ENCODE peak calls at places on chromosomes 16 and 17, in six cellular contexts. U, C, F, T, N and A are unnamed samples.

GRCh38 chr16:90031931-90032663 is 12.8 kb upstream of the DBNDD1 start:
- DNase-seq in U (peak), C (peak), F (no peak), T (no peak), N (no peak), A (no peak)

GRCh38 chr16:17784073-17784472 is 313.3 kb upstream of the XYLT1 start:
- DNase-seq in U (no peak), C (peak), F (no peak), T (peak), N (no peak), A (peak)

GRCh38 chr17:40331743-40332641 is 23.0 kb downstream of the RARA start:
- DNase-seq in U (peak), C (no peak), F (no peak), T (no peak), N (no peak), A (no peak)

GRCh38 chr16:67959520-67959919 is 8.9 kb downstream of the SLC12A4 start:
- DNase-seq in U (no peak), C (peak), F (no peak), T (no peak), N (no peak), A (no peak)

GRCh38 chr17:68829211-68829610 is 126.0 kb downstream of the ABCA8 start:
- DNase-seq in U (no peak), C (no peak), F (no peak), T (no peak), N (no peak), A (no peak)

GRCh38 chr16:22684282-22685161 is 129.4 kb upstream of the HS3ST2 start:
- DNase-seq in U (no peak), C (no peak), F (no peak), T (no peak), N (no peak), A (no peak)

GRCh38 chr16:86200722-86201121 is 301.8 kb downstream of the IRF8 start:
- DNase-seq in U (no peak), C (no peak), F (no peak), T (no peak), N (no peak), A (no peak)

GRCh38 chr16:31498493-31498892 is 9.7 kb downstream of the RUSF1 start:
- DNase-seq in U (no peak), C (no peak), F (no peak), T (no peak), N (no peak), A (no peak)

GRCh38 chr17:58215685-58216084 is 3.4 kb downstream of the MKS1 start:
- DNase-seq in U (no peak), C (peak), F (no peak), T (no peak), N (no peak), A (no peak)

GRCh38 chr17:47615766-47616424 is 33.8 kb upstream of the KPNB1 start:
- DNase-seq in U (peak), C (peak), F (no peak), T (peak), N (peak), A (no peak)

GRCh38 chr17:1107083-1107776 is 72.6 kb downstream of the ABR start:
- DNase-seq in U (no peak), C (no peak), F (no peak), T (no peak), N (no peak), A (no peak)

GRCh38 chr17:82153295-82153691 is 55.3 kb upstream of the FASN start:
- DNase-seq in U (no peak), C (no peak), F (no peak), T (no peak), N (no peak), A (no peak)

GRCh38 chr17:74840989-74841666 is 18.6 kb downstream of the GRIN2C start:
- DNase-seq in U (no peak), C (peak), F (no peak), T (peak), N (no peak), A (no peak)

GRCh38 chr16:57574086-57574485 is 31.6 kb downstream of the ADGRG5 start:
- DNase-seq in U (no peak), C (no peak), F (no peak), T (no peak), N (no peak), A (no peak)

GRCh38 chr17:73430165-73430680 is 118.4 kb upstream of the CDC42EP4 start:
- DNase-seq in U (no peak), C (no peak), F (no peak), T (no peak), N (no peak), A (no peak)

GRCh38 chr17:64442550-64442971 is 6.4 kb upstream of the MILR1 start:
- DNase-seq in U (no peak), C (no peak), F (no peak), T (no peak), N (no peak), A (no peak)

GRCh38 chr17:72984145-72984924 is 108.2 kb downstream of the SLC39A11 start:
- DNase-seq in U (peak), C (no peak), F (no peak), T (no peak), N (no peak), A (no peak)

GRCh38 chr17:40568074-40568836 is 3.0 kb upstream of the CCR7 start:
- DNase-seq in U (no peak), C (peak), F (no peak), T (no peak), N (no peak), A (no peak)

GRCh38 chr17:57295526-57296023 is 39.3 kb downstream of the MSI2 start:
- DNase-seq in U (peak), C (no peak), F (no peak), T (no peak), N (no peak), A (no peak)

GRCh38 chr16:76910931-76911330 is 280.1 kb upstream of the MON1B start:
- DNase-seq in U (no peak), C (no peak), F (no peak), T (no peak), N (peak), A (no peak)

GRCh38 chr17:418421-418751 is 65.8 kb upstream of the RPH3AL start:
- DNase-seq in U (no peak), C (no peak), F (no peak), T (no peak), N (no peak), A (no peak)

GRCh38 chr16:87541004-87541881 is 48.4 kb upstream of the ZCCHC14 start:
- DNase-seq in U (no peak), C (no peak), F (no peak), T (no peak), N (no peak), A (no peak)

DNA sequence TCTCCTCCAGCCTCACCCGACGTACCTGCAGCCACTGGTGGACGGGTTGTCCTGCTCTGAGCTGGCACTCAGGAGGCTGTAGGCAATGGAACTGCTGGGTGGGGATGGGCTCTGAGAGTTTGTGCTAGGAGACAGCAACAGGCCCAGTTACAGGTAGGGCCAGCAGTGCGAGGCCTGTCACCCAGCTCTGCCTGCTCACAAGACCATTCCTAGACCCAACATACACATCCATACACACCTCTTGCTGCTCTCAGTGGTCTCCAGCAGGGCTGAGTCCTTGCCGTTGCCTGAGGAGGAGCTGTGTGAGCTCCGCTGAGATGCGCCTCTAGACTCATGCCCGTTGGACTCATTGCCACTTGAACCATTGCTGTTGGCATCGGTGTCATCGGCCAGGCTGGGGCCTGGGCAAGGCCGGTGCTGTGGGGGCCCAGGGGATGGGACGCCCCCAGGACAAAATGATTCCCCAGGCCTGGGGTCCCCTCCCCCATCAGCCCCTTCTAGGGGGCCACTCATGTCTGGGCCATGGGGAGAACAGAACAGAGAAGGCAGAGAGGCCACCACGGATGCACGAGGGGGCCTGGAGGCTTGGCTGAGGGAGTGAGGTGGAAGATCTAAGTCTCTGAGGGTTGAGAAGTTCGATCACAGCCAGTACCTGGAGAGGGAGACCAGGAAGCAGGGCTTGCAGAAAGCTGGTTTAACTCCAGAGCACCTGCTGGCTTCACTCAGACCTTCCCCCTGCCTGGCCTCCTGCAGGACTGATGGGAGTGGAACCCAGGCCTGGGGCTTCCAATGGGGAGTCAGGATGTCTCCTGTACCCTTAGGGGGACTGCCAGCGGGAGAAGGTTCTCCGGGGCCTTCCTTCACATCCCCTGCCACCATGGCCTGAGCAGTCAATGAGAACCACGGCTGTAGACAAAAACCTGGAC is 1.7 kb downstream of the PER1 start:
- DNase-seq in U (no peak), C (no peak), F (no peak), T (no peak), N (no peak), A (no peak)
- TF ChIP-seq JUN in U (no peak), C (no peak), F (no peak), T (no peak), N (no peak), A (no peak)

DNA sequence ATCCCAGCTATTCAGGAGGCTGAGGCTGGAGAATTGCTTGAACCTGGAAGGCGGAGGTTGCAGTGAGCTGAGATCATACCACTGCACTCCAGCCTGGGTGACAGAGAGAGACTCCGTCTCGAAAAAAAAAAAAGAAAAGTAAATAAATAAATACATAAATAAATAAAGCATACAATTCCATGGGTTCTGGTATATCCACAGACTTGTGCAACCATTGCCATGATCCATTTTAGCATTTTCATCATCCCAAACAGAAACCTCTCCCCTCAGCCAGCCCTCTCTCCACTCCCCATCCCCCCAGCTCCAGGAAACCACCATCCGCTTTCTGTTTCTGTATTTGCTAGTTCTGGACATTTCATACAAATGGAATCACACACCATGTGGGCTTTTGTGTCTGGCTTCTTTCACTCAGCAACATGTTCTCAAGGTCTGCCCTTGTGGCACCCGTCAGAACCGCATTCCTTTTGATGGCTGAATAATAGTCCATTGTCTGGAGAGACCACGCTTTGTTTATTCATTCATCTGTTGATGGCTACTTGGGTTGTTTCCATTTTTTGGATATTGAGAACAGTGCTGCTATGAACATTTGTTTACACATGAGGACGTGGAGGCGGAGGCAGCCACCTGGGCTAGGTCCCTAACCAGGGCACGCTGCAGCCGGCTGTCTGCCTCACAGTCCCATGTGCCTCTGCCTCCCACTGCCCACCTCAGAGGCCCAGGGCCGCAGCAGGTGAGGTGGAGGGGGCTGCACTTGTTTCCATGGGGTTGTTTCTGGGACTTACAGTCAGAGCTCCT is 76.2 kb downstream of the NT5M start:
- DNase-seq in U (no peak), C (no peak), F (no peak), T (peak), N (no peak), A (no peak)
- TF ChIP-seq JUN in U (no peak), C (no peak), F (no peak), T (no peak), N (no peak), A (no peak)

GRCh38 chr17:80442305-80442659 is 27.3 kb downstream of the ENDOV start:
- DNase-seq in U (no peak), C (no peak), F (no peak), T (no peak), N (no peak), A (no peak)

GRCh38 chr17:80441598-80442304 is 26.8 kb downstream of the ENDOV start:
- DNase-seq in U (no peak), C (no peak), F (no peak), T (no peak), N (no peak), A (no peak)

GRCh38 chr17:80443498-80443897 is 28.5 kb downstream of the ENDOV start:
- DNase-seq in U (no peak), C (no peak), F (no peak), T (no peak), N (no peak), A (no peak)

GRCh38 chr17:80442764-80443163 is 27.8 kb downstream of the ENDOV start:
- DNase-seq in U (no peak), C (no peak), F (no peak), T (no peak), N (no peak), A (no peak)

GRCh38 chr17:80441133-80441578 is 26.2 kb downstream of the ENDOV start:
- DNase-seq in U (peak), C (peak), F (no peak), T (peak), N (peak), A (peak)
- TF ChIP-seq JUN in U (no peak), C (no peak), F (no peak), T (no peak), N (no peak), A (peak)

GRCh38 chr17:79212150-79213087 is 137.8 kb downstream of the ENGASE start:
- DNase-seq in U (no peak), C (no peak), F (no peak), T (no peak), N (no peak), A (peak)
- TF ChIP-seq JUN in U (no peak), C (no peak), F (no peak), T (no peak), N (no peak), A (no peak)

DNA sequence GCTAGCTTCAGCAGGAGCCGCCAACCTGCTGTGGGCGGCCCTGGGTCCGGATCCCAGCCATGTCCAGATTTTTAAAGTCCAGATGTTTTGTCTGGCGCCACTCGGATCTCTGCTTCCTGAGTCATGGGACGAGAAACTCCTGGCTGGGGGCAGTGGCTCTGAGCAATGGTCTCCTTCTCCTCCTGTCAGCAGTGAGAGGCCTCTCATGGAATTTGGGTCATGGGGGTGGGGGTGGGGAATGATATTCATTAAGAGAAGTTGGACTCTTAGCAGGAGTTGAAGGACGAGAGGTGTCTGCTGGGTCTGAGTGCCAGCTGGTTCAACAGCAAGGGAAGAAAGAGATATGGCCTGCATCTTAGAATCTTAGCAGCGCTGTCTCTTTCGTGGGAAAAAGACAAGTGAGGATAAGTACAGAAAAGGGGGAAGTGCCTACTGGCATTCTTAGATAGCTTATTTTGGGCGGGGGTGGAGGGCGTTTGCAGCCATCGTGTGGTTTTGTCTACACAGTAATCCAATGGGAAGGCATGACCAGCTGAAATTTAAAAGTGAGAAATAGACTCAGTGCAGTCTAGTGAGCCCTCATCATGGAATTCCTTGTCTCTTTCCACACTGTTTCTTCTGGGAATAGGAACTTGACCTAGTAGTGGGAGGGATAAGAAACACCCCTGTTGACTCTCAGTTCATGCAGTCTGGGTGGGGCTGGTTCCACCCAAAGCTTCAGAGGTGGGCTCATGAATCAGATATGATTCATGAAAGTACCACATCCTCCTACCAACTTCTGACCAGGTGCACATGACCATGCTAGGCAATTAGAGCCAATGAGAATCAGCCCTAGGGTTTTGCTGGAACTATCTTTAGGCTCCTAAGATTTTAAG is 80.5 kb downstream of the MYH13 start:
- DNase-seq in U (no peak), C (no peak), F (no peak), T (no peak), N (no peak), A (no peak)
- TF ChIP-seq JUN in U (no peak), C (no peak), F (no peak), T (no peak), N (no peak), A (no peak)

DNA sequence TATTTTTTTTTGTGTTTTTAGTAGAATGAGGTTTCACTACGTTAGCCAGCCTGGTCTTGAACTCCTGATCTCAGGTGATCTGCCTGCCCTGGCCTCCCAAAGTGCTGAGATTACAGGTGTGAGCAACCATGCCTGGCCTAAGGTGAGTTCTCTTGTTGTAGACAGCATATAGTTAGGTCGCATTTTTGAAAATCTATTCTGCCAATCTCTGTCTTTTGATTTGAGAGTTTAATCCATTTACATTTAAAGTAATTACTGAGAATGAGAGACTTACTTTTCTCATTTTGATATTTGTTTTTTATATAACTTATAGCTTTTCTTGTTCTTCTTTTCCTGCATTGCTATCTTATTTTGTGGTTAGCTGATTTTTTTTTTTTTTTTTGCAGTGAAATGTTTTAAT is 6.3 kb upstream of the PRKCB start:
- DNase-seq in U (no peak), C (no peak), F (no peak), T (no peak), N (no peak), A (no peak)
- TF ChIP-seq JUN in U (no peak), C (no peak), F (no peak), T (no peak), N (no peak), A (no peak)

GRCh38 chr16:3542601-3543373 is 34.4 kb downstream of the NLRC3 start:
- DNase-seq in U (peak), C (no peak), F (no peak), T (no peak), N (no peak), A (no peak)
- TF ChIP-seq JUN in U (no peak), C (no peak), F (no peak), T (no peak), N (no peak), A (no peak)

DNA sequence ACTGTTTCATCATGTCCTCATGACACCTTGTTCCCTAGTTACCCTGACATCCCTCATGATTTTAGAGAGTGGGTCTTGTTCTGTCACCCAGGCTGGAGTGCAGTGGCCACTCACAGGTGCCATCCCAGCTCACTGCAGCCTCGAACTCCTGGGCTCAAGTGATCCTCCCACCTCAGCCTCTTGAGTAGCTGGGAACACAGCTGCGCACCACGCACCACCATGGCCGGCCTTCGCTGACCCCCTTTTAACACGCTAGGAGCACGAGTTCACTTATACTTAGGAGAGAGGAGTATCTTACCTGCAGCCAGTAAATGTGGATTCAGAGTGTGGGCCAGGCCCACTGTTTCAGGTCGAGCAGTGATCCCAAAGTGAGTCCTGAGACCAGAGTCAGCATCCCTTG is 21.4 kb downstream of the NT5M start:
- DNase-seq in U (no peak), C (no peak), F (no peak), T (no peak), N (no peak), A (no peak)
- TF ChIP-seq JUN in U (no peak), C (no peak), F (no peak), T (no peak), N (no peak), A (no peak)

GRCh38 chr16:13767215-13767614 is 152.7 kb upstream of the ERCC4 start:
- DNase-seq in U (no peak), C (no peak), F (no peak), T (no peak), N (no peak), A (no peak)
- TF ChIP-seq JUN in U (no peak), C (no peak), F (no peak), T (no peak), N (no peak), A (no peak)

GRCh38 chr16:53787423-53787822 is 83.5 kb downstream of the FTO start:
- DNase-seq in U (no peak), C (no peak), F (no peak), T (no peak), N (no peak), A (no peak)

GRCh38 chr16:53781023-53781605 is 77.2 kb downstream of the FTO start:
- DNase-seq in U (peak), C (no peak), F (no peak), T (peak), N (no peak), A (no peak)

GRCh38 chr16:53782148-53782547 is 78.2 kb downstream of the FTO start:
- DNase-seq in U (no peak), C (no peak), F (no peak), T (no peak), N (no peak), A (no peak)

GRCh38 chr16:53784312-53784711 is 80.4 kb downstream of the FTO start:
- DNase-seq in U (no peak), C (no peak), F (no peak), T (no peak), N (no peak), A (no peak)

DNA sequence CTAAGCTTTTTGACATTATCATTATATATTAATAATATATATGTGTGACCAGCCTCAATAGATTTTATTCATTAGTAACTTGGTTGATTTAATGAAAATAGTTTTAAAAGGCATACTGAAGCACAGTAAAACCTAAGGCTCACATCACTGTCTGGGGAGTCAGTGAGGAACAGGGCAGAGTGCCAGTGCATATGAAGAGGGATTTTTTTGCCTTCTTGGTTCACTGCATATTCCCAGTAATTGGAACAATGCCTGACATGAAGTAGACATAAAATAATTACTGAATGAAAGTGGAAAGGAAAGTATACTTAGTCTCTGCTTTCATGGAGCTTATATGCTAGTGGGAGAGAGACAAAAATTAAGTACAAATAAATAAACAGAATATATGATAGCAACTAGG is 81.1 kb downstream of the FTO start:
- DNase-seq in U (no peak), C (no peak), F (no peak), T (no peak), N (no peak), A (no peak)
- TF ChIP-seq JUN in U (no peak), C (no peak), F (no peak), T (no peak), N (no peak), A (no peak)